ENCODE peak calls at places on chromosome 20, in nine cellular contexts. B is HCT116, R is sigmoid colon, A is upper lobe of left lung, C is K562, G is spleen, O is stomach, K is Panc1, U is transverse colon. F is an unnamed sample.
A peak's percentile ranks its signal among the peaks of the same experiment; 100 is the strongest.

GRCh38 chr20:50721881-50722281 is 9.5 kb upstream of the PARD6B start:
- DNase-seq in B (no peak), R (peak; percentile 56), A (no peak), C (no peak), G (no peak), O (peak; percentile 31), K (no peak), U (no peak), F (no peak)

GRCh38 chr20:62485062-62485700 is 9.4 kb upstream of the GATA5 start:
- DNase-seq in B (no peak), R (no peak), A (no peak), C (peak; percentile 67), G (no peak), O (peak; percentile 78), K (no peak), U (no peak), F (no peak)

GRCh38 chr20:33393609-33394008 is 7.7 kb downstream of the CDK5RAP1 start:
- DNase-seq in B (no peak), R (no peak), A (no peak), C (no peak), G (no peak), O (no peak), K (no peak), U (no peak), F (no peak)

GRCh38 chr20:50230184-50230583 is 39.6 kb downstream of the CEBPB start:
- DNase-seq in B (no peak), R (no peak), A (no peak), C (no peak), G (no peak), O (no peak), K (no peak), U (no peak), F (no peak)

GRCh38 chr20:33811763-33812672 is 870 bp downstream of the CHMP4B start:
- DNase-seq in B (no peak), R (peak; percentile 88), A (peak; percentile 87), C (peak; percentile 44), G (peak; percentile 85), O (peak; percentile 66), K (peak; percentile 33), U (peak; percentile 67), F (peak; percentile 64)

GRCh38 chr20:5400164-5400762 is 83.5 kb upstream of the PROKR2 start:
- DNase-seq in B (no peak), R (no peak), A (no peak), C (peak; percentile 10), G (no peak), O (no peak), K (no peak), U (no peak), F (no peak)

GRCh38 chr20:62702886-62703852 is 5.5 kb upstream of the NTSR1 start:
- DNase-seq in B (peak; percentile 76), R (peak; percentile 83), A (no peak), C (no peak), G (no peak), O (peak; percentile 33), K (peak; percentile 86), U (no peak), F (no peak)

GRCh38 chr20:822651-823325 is 10.7 kb upstream of the FAM110A start:
- DNase-seq in B (no peak), R (no peak), A (no peak), C (no peak), G (no peak), O (no peak), K (no peak), U (no peak), F (no peak)

GRCh38 chr20:45470262-45470931 is 844 bp downstream of the WFDC2 start:
- DNase-seq in B (no peak), R (peak; percentile 87), A (peak; percentile 82), C (no peak), G (no peak), O (peak; percentile 67), K (no peak), U (peak; percentile 68), F (peak; percentile 74)

GRCh38 chr20:3869839-3870634 is 19.1 kb upstream of the PANK2 start:
- DNase-seq in B (no peak), R (no peak), A (no peak), C (no peak), G (no peak), O (no peak), K (no peak), U (peak; percentile 33), F (no peak)
- TF ChIP-seq POLR2AphosphoS5 in B (peak; percentile 27), R (no peak), A (no peak), C (no peak), G (peak; percentile 14), O (no peak), K (no peak), U (no peak), F (no peak)

GRCh38 chr20:3325864-3326263 is 81.6 kb downstream of the DNAAF9 start:
- DNase-seq in B (no peak), R (no peak), A (no peak), C (no peak), G (no peak), O (no peak), K (no peak), U (no peak), F (no peak)
- H3K27ac ChIP-seq in B (no peak overlapping the region), R (no peak overlapping the region), A (no peak overlapping the region), C (no peak overlapping the region), G (no peak overlapping the region), O (no peak overlapping the region), K (no peak overlapping the region), U (no peak overlapping the region), F (no peak overlapping the region)

DNA sequence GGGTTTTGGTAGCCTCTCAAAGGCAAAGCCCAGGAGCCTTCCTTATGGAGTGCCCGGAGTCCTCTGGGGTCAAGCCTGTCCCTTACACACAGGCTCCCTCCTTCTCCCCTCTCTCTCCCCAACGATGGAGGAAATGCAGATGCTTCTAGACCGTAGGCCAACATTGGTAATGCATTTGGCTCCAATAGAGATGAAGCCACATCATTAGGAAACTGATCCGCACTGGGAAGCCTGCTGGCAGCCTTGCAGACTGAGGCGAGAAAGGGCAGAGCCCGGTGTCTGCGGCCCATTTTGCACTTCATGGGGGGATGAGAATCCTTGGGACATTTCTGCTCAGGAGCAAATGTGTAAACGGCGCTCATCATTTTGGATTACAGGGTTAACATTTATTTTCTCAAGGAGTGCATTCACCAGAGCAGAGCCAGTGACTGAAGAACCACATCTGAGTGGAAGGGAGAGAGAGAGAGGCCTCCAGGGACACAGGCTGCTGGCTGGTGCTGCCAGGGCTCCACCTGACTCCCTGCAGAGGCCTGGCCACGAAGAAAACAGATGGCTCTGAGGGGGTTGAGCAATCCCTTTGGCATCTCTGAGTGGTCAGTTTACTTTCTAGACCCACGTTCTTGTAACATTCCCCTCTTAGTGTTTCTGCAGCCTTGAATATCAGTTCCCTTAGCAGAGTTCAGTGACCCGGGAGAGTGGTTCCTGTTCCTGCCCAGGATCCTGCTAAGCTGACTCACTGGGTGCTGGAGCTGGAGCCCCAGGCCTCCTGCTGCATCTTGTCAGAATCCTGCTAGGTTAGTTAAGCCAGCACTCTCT is 4.4 kb upstream of the CST3 start:
- DNase-seq in B (no peak), R (peak; percentile 84), A (peak; percentile 69), C (no peak), G (no peak), O (no peak), K (no peak), U (no peak), F (no peak)
- TF ChIP-seq POLR2AphosphoS5 in B (no peak), R (peak; percentile 68), A (no peak), C (no peak), G (no peak), O (peak; percentile 34), K (no peak), U (no peak), F (no peak)

DNA sequence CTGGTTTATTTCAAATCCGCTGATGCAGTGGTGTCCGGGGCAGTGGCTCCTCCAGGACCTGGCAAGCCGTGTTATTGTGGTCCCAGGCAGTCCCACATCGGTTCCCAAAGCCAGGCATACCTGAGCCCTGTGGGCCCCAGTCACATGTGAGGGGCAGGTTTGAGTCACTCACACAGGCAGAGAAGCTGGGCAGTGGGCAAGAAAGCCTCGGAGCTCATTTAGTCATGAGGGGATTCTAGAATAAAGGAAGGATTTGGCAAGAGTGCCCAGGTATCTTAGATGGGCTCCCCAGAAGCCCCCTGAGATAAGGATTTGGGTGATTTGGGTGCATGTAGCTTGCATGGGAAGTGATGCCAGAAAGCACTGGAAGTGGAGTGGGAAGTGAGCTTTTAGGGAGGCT is 37.3 kb downstream of the SYNDIG1 start:
- DNase-seq in B (no peak), R (no peak), A (no peak), C (no peak), G (no peak), O (no peak), K (no peak), U (no peak), F (no peak)
- H3K27ac ChIP-seq in B (no peak overlapping the region), R (no peak overlapping the region), A (no peak overlapping the region), C (no peak overlapping the region), G (no peak overlapping the region), O (no peak overlapping the region), K (no peak overlapping the region), U (no peak overlapping the region), F (no peak overlapping the region)

GRCh38 chr20:57586943-57587277 is 26.0 kb downstream of the PCK1 start:
- DNase-seq in B (no peak), R (no peak), A (no peak), C (no peak), G (peak; percentile 21), O (no peak), K (no peak), U (no peak), F (no peak)

GRCh38 chr20:57587278-57587988 is 26.5 kb downstream of the PCK1 start:
- DNase-seq in B (no peak), R (no peak), A (no peak), C (no peak), G (peak; percentile 66), O (no peak), K (no peak), U (no peak), F (no peak)

GRCh38 chr20:57589123-57589727 is 28.3 kb downstream of the PCK1 start:
- DNase-seq in B (no peak), R (no peak), A (no peak), C (no peak), G (peak; percentile 61), O (no peak), K (no peak), U (no peak), F (no peak)

GRCh38 chr20:57588596-57588995 is 27.7 kb downstream of the PCK1 start:
- DNase-seq in B (no peak), R (no peak), A (no peak), C (no peak), G (peak; percentile 44), O (no peak), K (no peak), U (no peak), F (no peak)

GRCh38 chr20:57587989-57588377 is 27.1 kb downstream of the PCK1 start:
- DNase-seq in B (no peak), R (no peak), A (no peak), C (no peak), G (peak; percentile 30), O (no peak), K (no peak), U (no peak), F (no peak)
- TF ChIP-seq POLR2AphosphoS5 in B (no peak), R (no peak), A (no peak), C (no peak), G (no peak), O (no peak), K (no peak), U (no peak), F (no peak)

DNA sequence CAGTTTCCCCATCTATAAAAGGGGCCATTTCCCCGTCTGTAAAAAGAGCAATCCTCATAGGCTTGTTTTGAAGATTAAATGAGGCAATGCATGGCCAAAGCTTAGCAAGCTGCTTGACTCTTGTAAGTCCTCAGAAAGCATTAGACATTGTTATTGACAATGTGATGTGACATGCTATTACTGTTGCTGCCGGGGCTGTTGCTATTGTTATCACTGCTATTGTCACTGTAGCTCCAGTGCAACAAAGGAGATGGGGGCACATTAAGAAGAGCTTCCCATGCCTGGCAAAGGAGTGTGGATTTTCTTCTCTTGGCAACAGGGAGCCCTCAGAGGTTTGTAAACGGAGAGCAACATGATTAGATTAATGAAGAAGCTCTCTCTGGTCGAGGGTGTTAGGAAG is 33.2 kb upstream of the FAM83D start:
- DNase-seq in B (no peak), R (no peak), A (no peak), C (no peak), G (no peak), O (no peak), K (no peak), U (no peak), F (no peak)
- H3K27ac ChIP-seq in B (no peak overlapping the region), R (no peak overlapping the region), A (peak overlapping the region; percentile 68), C (no peak overlapping the region), G (peak overlapping the region; percentile 88), O (no peak overlapping the region), K (no peak overlapping the region), U (no peak overlapping the region), F (no peak overlapping the region)